ENCODE peak calls at places on chromosomes 2 and 18, in four cellular contexts. Y is lung, A is BJ, D is AG04450. O is an unnamed sample.

GRCh38 chr2:134386321-134386720 is 132.4 kb downstream of the MGAT5 start:
- DNase-seq in Y (no peak), A (no peak), D (no peak), O (no peak)

GRCh38 chr2:36805635-36806224 is 109.2 kb downstream of the VIT start:
- DNase-seq in Y (no peak), A (no peak), D (no peak), O (no peak)

GRCh38 chr2:29638641-29639040 is 282.7 kb downstream of the ALK start:
- DNase-seq in Y (no peak), A (no peak), D (no peak), O (no peak)

GRCh38 chr2:128783896-128784295 is 465.2 kb upstream of the HS6ST1 start:
- DNase-seq in Y (peak), A (no peak), D (no peak), O (no peak)

GRCh38 chr2:236909802-236910201 is 175.9 kb upstream of the COPS8 start:
- DNase-seq in Y (no peak), A (no peak), D (no peak), O (no peak)

GRCh38 chr18:26546170-26546874 is 2.0 kb downstream of the KCTD1 start:
- DNase-seq in Y (no peak), A (no peak), D (no peak), O (no peak)

GRCh38 chr18:22933958-22934423 is 863 bp downstream of the RBBP8 start:
- DNase-seq in Y (no peak), A (no peak), D (no peak), O (no peak)

GRCh38 chr2:104332733-104333132 is 521.2 kb upstream of the POU3F3 start:
- DNase-seq in Y (no peak), A (no peak), D (no peak), O (peak)

GRCh38 chr2:28640263-28640907 is 111.2 kb upstream of the PPP1CB start:
- DNase-seq in Y (no peak), A (no peak), D (no peak), O (no peak)

GRCh38 chr2:8249191-8249590 is 432.7 kb upstream of the ID2 start:
- DNase-seq in Y (no peak), A (no peak), D (no peak), O (no peak)

GRCh38 chr2:8849322-8849721 is 11.9 kb upstream of the KIDINS220 start:
- DNase-seq in Y (no peak), A (no peak), D (peak), O (no peak)

GRCh38 chr2:86297382-86298147 is 39.9 kb downstream of the REEP1 start:
- DNase-seq in Y (no peak), A (no peak), D (no peak), O (no peak)
- TF ChIP-seq CTCF in Y (no peak), A (peak), D (no peak), O (peak)

GRCh38 chr2:194182888-194183287 is 1474.1 kb upstream of the SLC39A10 start:
- DNase-seq in Y (no peak), A (no peak), D (no peak), O (no peak)
- H3K4me3 ChIP-seq in Y (no peak), A (no peak), D (no peak), O (no peak)

DNA sequence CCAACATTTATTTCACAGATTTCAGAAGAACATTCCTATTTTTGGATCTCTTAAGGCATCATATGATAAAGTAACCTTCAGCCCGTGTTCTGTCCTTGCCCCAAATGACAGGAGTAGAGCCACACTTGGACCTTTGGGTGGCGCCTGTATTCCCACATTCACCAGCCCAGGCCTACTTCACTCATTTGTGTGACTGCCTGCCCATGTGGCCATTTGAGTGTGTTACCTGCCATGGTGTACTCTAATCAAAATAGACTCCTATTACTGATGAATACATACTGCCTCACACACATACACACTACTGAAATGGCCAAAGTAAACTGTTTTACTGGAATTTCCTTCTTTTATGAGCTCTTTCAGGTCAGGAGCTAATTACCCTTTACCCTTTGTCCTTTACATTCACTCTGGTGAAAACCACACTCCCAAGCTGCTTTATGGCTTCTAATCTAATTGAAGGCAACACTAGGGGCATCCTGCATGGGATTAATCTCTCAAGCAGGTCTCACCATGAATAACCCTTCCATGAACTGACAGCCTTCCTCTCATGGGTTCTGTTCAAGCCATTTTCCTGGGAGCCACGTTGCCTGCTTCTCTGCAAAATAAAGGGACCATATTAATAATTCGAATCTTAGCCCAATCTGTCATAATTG is 271.0 kb upstream of the GALNT5 start:
- DNase-seq in Y (no peak), A (no peak), D (no peak), O (no peak)
- TF ChIP-seq CTCF in Y (no peak), A (no peak), D (no peak), O (no peak)

GRCh38 chr2:23925702-23926288 is 1.1 kb downstream of the ATAD2B start:
- DNase-seq in Y (peak), A (no peak), D (no peak), O (no peak)

GRCh38 chr2:23918837-23919489 is 8.0 kb downstream of the ATAD2B start:
- DNase-seq in Y (no peak), A (no peak), D (no peak), O (no peak)

GRCh38 chr2:23926289-23926749 is 604 bp downstream of the ATAD2B start:
- DNase-seq in Y (no peak), A (no peak), D (no peak), O (no peak)

GRCh38 chr2:23926750-23927627 is at the start of gene ATAD2B:
- DNase-seq in Y (peak), A (peak), D (peak), O (no peak)

DNA sequence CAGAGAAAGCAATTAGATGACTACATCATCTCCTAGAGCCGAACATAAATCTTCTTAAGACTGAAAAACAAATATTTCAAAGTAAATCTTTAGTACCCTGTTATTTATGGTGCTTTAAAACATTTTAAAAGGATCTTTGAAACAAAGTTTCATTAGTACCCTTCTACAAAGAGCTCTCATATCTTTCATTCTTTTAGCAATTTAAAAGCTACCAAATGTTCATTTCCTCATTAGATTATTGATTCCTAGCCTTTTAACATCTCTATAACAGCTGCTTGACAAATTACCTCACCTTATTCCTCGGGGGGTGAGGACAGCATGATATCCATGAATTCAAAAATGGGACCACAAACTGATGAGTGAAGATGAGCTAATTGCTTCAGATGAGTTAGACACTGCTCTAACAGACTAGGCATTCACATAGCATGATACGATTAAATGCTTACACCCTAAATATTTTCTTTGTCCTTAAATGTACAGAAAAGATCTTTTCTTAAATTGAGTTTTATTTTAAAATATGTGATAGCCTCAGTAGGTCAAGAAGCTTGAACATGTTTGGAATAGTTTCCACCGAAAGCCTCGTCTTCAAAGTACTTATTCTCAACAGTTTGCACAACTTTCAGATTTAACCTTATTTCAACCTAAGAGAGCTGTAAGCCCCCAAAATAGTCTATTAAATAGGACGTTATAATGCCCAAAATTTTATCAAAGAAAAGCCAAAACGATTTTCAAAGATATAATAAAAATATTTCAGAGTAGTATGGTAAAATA is 2.1 kb downstream of the ATAD2B start:
- DNase-seq in Y (no peak), A (no peak), D (no peak), O (no peak)
- H3K4me3 ChIP-seq in Y (no peak), A (peak), D (peak), O (peak)

GRCh38 chr2:239669181-239669898 is 268.5 kb upstream of the HDAC4 start:
- DNase-seq in Y (no peak), A (no peak), D (no peak), O (no peak)
- TF ChIP-seq CTCF in Y (no peak), A (no peak), D (no peak), O (no peak)

GRCh38 chr2:199471443-199472057 is 13.8 kb upstream of the SATB2 start:
- DNase-seq in Y (peak), A (no peak), D (no peak), O (no peak)
- H3K4me3 ChIP-seq in Y (no peak), A (no peak), D (no peak), O (peak)

GRCh38 chr18:63823516-63824219 is 48.5 kb downstream of the SERPINB7 start:
- DNase-seq in Y (peak), A (no peak), D (peak), O (no peak)

GRCh38 chr18:63819780-63820179 is 44.6 kb downstream of the SERPINB7 start:
- DNase-seq in Y (no peak), A (peak), D (no peak), O (no peak)

GRCh38 chr18:63828120-63828519 is 52.9 kb downstream of the SERPINB7 start:
- DNase-seq in Y (no peak), A (no peak), D (no peak), O (no peak)

GRCh38 chr18:63820694-63821093 is 45.5 kb downstream of the SERPINB7 start:
- DNase-seq in Y (no peak), A (no peak), D (no peak), O (no peak)

GRCh38 chr18:63824220-63824525 is 49.0 kb downstream of the SERPINB7 start:
- DNase-seq in Y (no peak), A (no peak), D (no peak), O (no peak)
- TF ChIP-seq CTCF in Y (no peak), A (no peak), D (no peak), O (no peak)

DNA sequence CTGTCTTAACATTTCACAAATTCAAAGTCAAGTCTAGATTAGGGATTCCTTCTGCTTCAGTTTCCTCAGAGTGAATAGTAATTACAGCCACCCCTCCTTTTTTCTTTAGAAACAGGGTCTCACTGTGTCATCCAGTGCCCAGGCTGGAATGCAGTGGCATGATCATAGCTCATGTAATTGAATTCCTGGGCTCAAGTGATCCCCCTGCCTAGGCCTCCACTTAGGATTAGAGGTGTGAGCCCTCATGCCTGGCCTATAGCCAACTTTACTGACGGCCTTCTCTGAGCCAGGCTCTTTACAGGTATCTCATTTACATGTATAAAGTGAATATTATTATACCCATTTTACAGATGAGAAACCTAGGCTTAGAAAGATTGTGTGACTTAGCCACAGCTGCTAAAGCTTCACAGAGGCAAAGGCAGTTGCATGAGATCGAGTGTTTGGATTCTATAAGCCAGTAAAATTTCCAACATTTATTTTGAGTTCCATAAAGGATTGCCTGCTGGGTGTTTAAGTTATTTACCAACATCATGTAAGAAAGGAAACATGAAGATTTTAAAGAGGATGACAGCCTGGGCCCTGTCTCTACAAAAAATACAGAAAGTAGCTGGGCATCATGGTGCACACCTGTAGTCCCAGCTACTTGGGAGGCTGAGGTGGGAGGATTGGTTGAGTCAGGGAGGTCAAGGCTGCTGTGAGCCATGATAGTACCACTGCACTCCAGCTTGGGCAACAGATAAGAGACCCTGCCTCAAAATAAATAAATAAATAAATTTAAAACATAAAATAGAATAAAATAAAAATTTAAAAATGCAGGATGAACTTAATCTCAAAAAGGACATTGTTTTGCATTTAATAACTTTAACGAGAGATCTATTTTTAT is 1.8 kb downstream of the ENOSF1 start:
- DNase-seq in Y (no peak), A (no peak), D (no peak), O (no peak)
- H3K4me3 ChIP-seq in Y (no peak), A (no peak), D (peak), O (peak)

DNA sequence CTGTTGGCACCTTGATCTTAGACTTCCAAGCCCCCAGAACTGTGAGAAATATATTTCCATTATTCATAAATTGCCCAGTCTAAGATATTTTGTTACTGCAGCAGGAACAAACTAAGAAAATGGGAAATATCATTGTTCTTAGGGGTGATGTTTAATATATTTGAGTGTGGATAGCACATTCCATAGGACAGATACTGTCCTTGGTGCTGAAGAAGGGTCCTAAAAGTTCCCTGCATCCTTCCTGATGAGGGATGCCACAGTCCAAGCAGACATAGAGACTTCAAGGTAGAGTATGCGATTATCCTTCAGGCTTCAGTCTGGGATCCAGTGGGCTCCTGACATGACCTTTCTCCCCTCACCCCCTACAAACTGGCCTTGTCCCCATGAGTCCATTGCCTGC is 689.0 kb downstream of the TDRD15 start:
- DNase-seq in Y (no peak), A (no peak), D (no peak), O (no peak)
- TF ChIP-seq CTCF in Y (no peak), A (no peak), D (no peak), O (no peak)

GRCh38 chr2:107430006-107430405 is 396.7 kb upstream of the RGPD4 start:
- DNase-seq in Y (no peak), A (no peak), D (no peak), O (no peak)
- H3K4me3 ChIP-seq in Y (no peak), A (no peak), D (no peak), O (no peak)